ENCODE peak calls at places on chromosomes 5 and 9, in nine cellular contexts. U is iPS-NIHi11; O is anterior cingulate cortex; E is tibial artery; F is activated CD4-positive, CD25-positive, alpha-beta regulatory T cell; Y is naive thymus-derived CD8-positive, alpha-beta T cell; W is H54; Z is skeletal muscle cell; P is heart left ventricle. R is an unnamed sample.

GRCh38 chr9:108162664-108163063 is 673.1 kb upstream of the KLF4 start:
- DNase-seq in W (peak), E (no peak), Z (peak), O (no peak), U (no peak), Y (no peak), P (no peak), F (no peak), R (no peak)

GRCh38 chr5:153256-153655 is 38.0 kb upstream of the LRRC14B start:
- DNase-seq in E (no peak), P (no peak), U (no peak), F (no peak), O (no peak), W (no peak), Y (no peak), Z (no peak), R (no peak)

GRCh38 chr9:122642226-122642625 is 15.2 kb downstream of the OR1B1 start:
- DNase-seq in O (no peak), W (peak), Z (no peak), E (no peak), F (no peak), Y (no peak), P (no peak), U (peak), R (no peak)

GRCh38 chr9:93582115-93582514 is 5.7 kb downstream of the PHF2 start:
- DNase-seq in O (no peak), E (peak), U (no peak), W (no peak), Y (no peak), Z (no peak), F (no peak), P (no peak), R (peak)

GRCh38 chr5:126656397-126657007 is 55.8 kb downstream of the PHAX start:
- DNase-seq in Y (peak), P (no peak), U (peak), Z (no peak), W (peak), O (no peak), F (no peak), E (no peak), R (peak)

GRCh38 chr9:7844283-7844682 is 44.7 kb upstream of the DMAC1 start:
- DNase-seq in O (no peak), Y (no peak), P (no peak), E (no peak), U (peak), W (peak), Z (peak), F (no peak), R (peak)

GRCh38 chr5:84445049-84445685 is 60.5 kb upstream of the EDIL3 start:
- DNase-seq in P (no peak), O (no peak), Y (no peak), U (no peak), E (no peak), F (no peak), Z (no peak), W (no peak), R (no peak)

GRCh38 chr5:157603333-157604190 is 28.0 kb upstream of the ADAM19 start:
- DNase-seq in Y (no peak), O (no peak), F (peak), U (no peak), E (no peak), P (no peak), Z (peak), W (peak), R (no peak)

GRCh38 chr9:37410969-37411785 is 11.3 kb upstream of the GRHPR start:
- DNase-seq in U (no peak), P (no peak), W (no peak), E (no peak), F (no peak), O (no peak), Y (no peak), Z (no peak), R (no peak)

GRCh38 chr5:171308453-171309275 is at the start of gene TLX3:
- DNase-seq in O (no peak), P (no peak), F (no peak), E (no peak), Y (no peak), U (peak), Z (no peak), W (no peak), R (peak)

GRCh38 chr5:103186152-103186551 is 66.1 kb downstream of the PPIP5K2 start:
- DNase-seq in Y (no peak), E (no peak), P (no peak), O (no peak), F (no peak), U (no peak), W (no peak), Z (no peak), R (no peak)

GRCh38 chr9:121299467-121300282 is 31.7 kb downstream of the GSN start:
- DNase-seq in O (peak), Y (peak), E (peak), Z (no peak), U (peak), W (no peak), F (no peak), P (peak), R (no peak)

GRCh38 chr5:91049112-91049511 is 334.0 kb downstream of the ARRDC3 start:
- DNase-seq in O (no peak), E (no peak), U (no peak), F (no peak), P (no peak), Y (no peak), Z (no peak), W (no peak), R (no peak)

GRCh38 chr5:139027150-139027549 is 152.0 kb upstream of the LRRTM2 start:
- DNase-seq in U (no peak), O (no peak), Y (no peak), P (no peak), F (no peak), Z (no peak), E (no peak), W (no peak), R (no peak)

GRCh38 chr9:125794708-125795107 is 47.5 kb downstream of the PBX3 start:
- DNase-seq in U (no peak), Z (no peak), P (no peak), W (no peak), O (no peak), E (no peak), Y (no peak), F (no peak), R (no peak)

GRCh38 chr9:98860871-98861293 is 53.4 kb downstream of the GALNT12 start:
- DNase-seq in Z (peak), W (peak), U (peak), F (no peak), E (peak), O (peak), P (peak), Y (no peak), R (no peak)

GRCh38 chr5:126363658-126364057 is 59.6 kb upstream of the GRAMD2B start:
- DNase-seq in P (no peak), Z (no peak), U (no peak), F (no peak), E (no peak), W (no peak), O (no peak), Y (no peak), R (no peak)

GRCh38 chr5:1030801-1031271 is 22.2 kb downstream of the NKD2 start:
- DNase-seq in P (no peak), Z (no peak), U (no peak), O (no peak), F (no peak), W (no peak), E (no peak), Y (no peak), R (no peak)

GRCh38 chr5:73119492-73120157 is 750 bp upstream of the TMEM171 start:
- DNase-seq in P (no peak), W (no peak), E (no peak), O (no peak), Y (no peak), F (no peak), U (peak), Z (no peak), R (no peak)

GRCh38 chr9:70420267-70421019 is 6.0 kb upstream of the KLF9 start:
- DNase-seq in P (peak), U (peak), E (peak), O (peak), Y (peak), Z (peak), W (peak), F (no peak), R (peak)

GRCh38 chr5:145787001-145787400 is 48.1 kb downstream of the PRELID2 start:
- DNase-seq in E (no peak), W (no peak), P (no peak), F (no peak), Z (no peak), U (no peak), O (no peak), Y (no peak), R (no peak)

GRCh38 chr5:95960802-95961616 is 642 bp downstream of the ELL2 start:
- DNase-seq in Y (peak), F (peak), P (peak), Z (no peak), E (peak), O (peak), U (peak), W (no peak), R (no peak)

GRCh38 chr5:112717506-112718082 is 20.1 kb upstream of the APC start:
- DNase-seq in U (no peak), Z (no peak), P (no peak), W (no peak), Y (no peak), E (no peak), O (no peak), F (no peak), R (no peak)

GRCh38 chr5:139746691-139747582 is 48.7 kb upstream of the PSD2 start:
- DNase-seq in W (no peak), U (peak), E (peak), Z (peak), P (no peak), O (no peak), Y (peak), F (peak), R (peak)

GRCh38 chr9:32426278-32426939 is 42.0 kb downstream of the ACO1 start:
- DNase-seq in E (no peak), P (no peak), O (no peak), W (no peak), Z (peak), U (no peak), Y (no peak), F (no peak), R (no peak)

GRCh38 chr9:127167560-127168326 is 45.3 kb upstream of the ANGPTL2 start:
- DNase-seq in Z (no peak), P (no peak), O (no peak), U (no peak), W (no peak), E (peak), F (no peak), Y (no peak), R (no peak)

GRCh38 chr5:19547640-19548039 is 440.4 kb downstream of the CDH18 start:
- DNase-seq in Y (no peak), O (no peak), U (no peak), P (no peak), E (no peak), F (no peak), Z (peak), W (no peak), R (no peak)

GRCh38 chr5:72407541-72407940 is 87.4 kb downstream of the PTCD2 start:
- DNase-seq in Y (no peak), F (no peak), W (no peak), U (no peak), O (no peak), P (no peak), E (no peak), Z (no peak), R (no peak)

GRCh38 chr9:131543141-131543540 is 2.2 kb upstream of the PRRT1B start:
- DNase-seq in U (no peak), P (no peak), E (no peak), W (no peak), O (no peak), Y (no peak), Z (no peak), F (no peak), R (no peak)

R was measured in NCI-H748 treated with DMSO at 0.1 percent for 48 hours.